ENCODE peak calls at places on chromosomes 11 and 22, in ten cellular contexts. X is upper lobe of left lung, F is spleen, R is transverse colon, G is tibial nerve, W is HCT116, P is right lobe of liver, C is adrenal gland, E is body of pancreas, N is vagina. M is an unnamed sample.

GRCh38 chr11:6637871-6638270 is 17.7 kb downstream of the DCHS1 start:
- DNase-seq in X (no peak), F (no peak), R (no peak), G (no peak), W (no peak), P (peak; percentile 81), C (peak; percentile 22), E (peak; percentile 47), N (no peak), M (no peak)

GRCh38 chr11:64165842-64166635 is at the start of gene MACROD1:
- DNase-seq in X (peak; percentile 97), F (peak; percentile 93), R (peak; percentile 94), G (peak; percentile 71), W (peak; percentile 71), P (peak; percentile 96), C (peak; percentile 92), E (peak; percentile 94), N (no peak), M (peak; percentile 83)

GRCh38 chr11:134410766-134411165 is 1.3 kb downstream of the B3GAT1 start:
- DNase-seq in X (no peak), F (no peak), R (no peak), G (no peak), W (no peak), P (no peak), C (no peak), E (no peak), N (no peak), M (no peak)

GRCh38 chr11:31808721-31809542 is 2.2 kb downstream of the PAX6 start:
- DNase-seq in X (peak; percentile 21), F (no peak), R (no peak), G (no peak), W (no peak), P (no peak), C (no peak), E (no peak), N (peak; percentile 54), M (no peak)

GRCh38 chr11:129643031-129643721 is 172.5 kb upstream of the TMEM45B start:
- DNase-seq in X (no peak), F (no peak), R (no peak), G (no peak), W (no peak), P (no peak), C (no peak), E (no peak), N (no peak), M (no peak)

GRCh38 chr22:28792491-28793383 is 7.6 kb downstream of the XBP1 start:
- DNase-seq in X (no peak), F (peak; percentile 49), R (no peak), G (no peak), W (no peak), P (no peak), C (no peak), E (peak; percentile 56), N (no peak), M (no peak)

GRCh38 chr11:29217901-29218300 is 798.9 kb downstream of the KCNA4 start:
- DNase-seq in X (no peak), F (no peak), R (no peak), G (no peak), W (no peak), P (no peak), C (no peak), E (no peak), N (no peak), M (no peak)

GRCh38 chr22:23219787-23220484 is 39.6 kb downstream of the BCR start:
- DNase-seq in X (no peak), F (peak; percentile 89), R (peak; percentile 35), G (no peak), W (no peak), P (no peak), C (peak; percentile 85), E (no peak), N (no peak), M (no peak)

GRCh38 chr11:123438191-123438627 is 8.1 kb downstream of the GRAMD1B start:
- DNase-seq in X (no peak), F (no peak), R (no peak), G (no peak), W (no peak), P (no peak), C (no peak), E (no peak), N (no peak), M (peak; percentile 31)

GRCh38 chr11:1546536-1547466 is 25.3 kb downstream of the DUSP8 start:
- DNase-seq in X (peak; percentile 93), F (no peak), R (peak; percentile 64), G (no peak), W (no peak), P (no peak), C (peak; percentile 54), E (peak; percentile 64), N (no peak), M (no peak)

GRCh38 chr11:134164490-134165370 is 59.0 kb downstream of the NCAPD3 start:
- DNase-seq in X (no peak), F (no peak), R (no peak), G (no peak), W (no peak), P (no peak), C (no peak), E (no peak), N (peak; percentile 77), M (no peak)

DNA sequence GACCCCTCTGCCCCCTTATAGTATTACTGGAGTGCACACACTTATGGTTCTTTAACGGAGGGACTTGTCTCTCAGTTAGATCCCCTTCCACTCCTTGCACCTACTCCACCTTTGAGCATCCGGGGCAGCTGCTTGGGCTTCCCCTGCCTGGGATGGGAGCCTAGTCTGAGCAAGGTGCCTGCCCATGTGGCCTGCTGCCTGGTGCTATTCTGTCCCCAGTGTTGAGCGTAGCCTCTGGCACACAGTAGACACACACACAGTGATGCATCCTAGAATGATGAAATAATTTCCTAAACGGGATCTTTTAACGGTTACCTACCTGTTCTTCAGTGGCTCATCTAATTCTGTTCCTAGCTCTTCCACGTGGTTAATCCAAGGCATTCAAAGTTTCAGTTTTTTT is 22.4 kb downstream of the PPFIA1 start:
- DNase-seq in X (no peak), F (no peak), R (no peak), G (no peak), W (no peak), P (peak; percentile 66), C (no peak), E (no peak), N (no peak), M (no peak)
- H3K4me3 ChIP-seq in X (no peak overlapping the region), F (no peak overlapping the region), R (no peak overlapping the region), G (no peak overlapping the region), W (no peak overlapping the region), P (no peak overlapping the region), C (no peak overlapping the region), E (no peak overlapping the region), N (no peak overlapping the region), M (no peak overlapping the region)

GRCh38 chr11:59173080-59173963 is 1.4 kb downstream of the DTX4 start:
- DNase-seq in X (peak; percentile 84), F (peak; percentile 86), R (peak; percentile 41), G (no peak), W (no peak), P (peak; percentile 68), C (peak; percentile 9), E (peak; percentile 37), N (no peak), M (peak; percentile 90)

GRCh38 chr11:59172345-59173079 is 580 bp downstream of the DTX4 start:
- DNase-seq in X (peak; percentile 88), F (peak; percentile 88), R (peak; percentile 52), G (no peak), W (no peak), P (peak; percentile 69), C (no peak), E (peak; percentile 22), N (no peak), M (no peak)

GRCh38 chr11:59174664-59175033 is 2.7 kb downstream of the DTX4 start:
- DNase-seq in X (no peak), F (no peak), R (peak; percentile 70), G (no peak), W (no peak), P (peak; percentile 57), C (no peak), E (no peak), N (no peak), M (no peak)

GRCh38 chr11:59173964-59174663 is 2.2 kb downstream of the DTX4 start:
- DNase-seq in X (no peak), F (no peak), R (peak; percentile 88), G (no peak), W (no peak), P (peak; percentile 88), C (no peak), E (peak; percentile 73), N (no peak), M (no peak)

GRCh38 chr11:59171508-59172322 is at the start of gene DTX4:
- DNase-seq in X (peak; percentile 95), F (peak; percentile 98), R (peak; percentile 95), G (peak; percentile 96), W (peak; percentile 84), P (peak; percentile 95), C (peak; percentile 97), E (peak; percentile 95), N (peak; percentile 95), M (peak; percentile 91)
- TF ChIP-seq POLR2A in X (peak; percentile 47), F (no peak), R (peak; percentile 59), G (no peak), W (no peak), P (peak; percentile 65), C (no peak), E (peak; percentile 12), N (peak; percentile 7), M (no peak)

GRCh38 chr11:35619030-35619753 is 932 bp downstream of the FJX1 start:
- DNase-seq in X (peak; percentile 89), F (peak; percentile 74), R (peak; percentile 8), G (no peak), W (no peak), P (peak; percentile 63), C (peak; percentile 43), E (peak; percentile 47), N (no peak), M (peak; percentile 87)
- TF ChIP-seq CTCF in X (no peak), F (no peak), R (no peak), G (no peak), W (no peak), P (no peak), C (no peak), E (no peak), N (no peak), M (no peak)

GRCh38 chr11:46347637-46348311 is 511 bp downstream of the DGKZ start:
- DNase-seq in X (no peak), F (peak; percentile 94), R (peak; percentile 34), G (no peak), W (no peak), P (peak; percentile 70), C (peak; percentile 30), E (peak; percentile 45), N (no peak), M (no peak)

GRCh38 chr11:46348986-46349401 is 1.7 kb downstream of the DGKZ start:
- DNase-seq in X (no peak), F (peak; percentile 89), R (peak; percentile 46), G (no peak), W (no peak), P (no peak), C (no peak), E (no peak), N (no peak), M (no peak)

GRCh38 chr11:46350695-46351094 is 3.4 kb downstream of the DGKZ start:
- DNase-seq in X (no peak), F (no peak), R (no peak), G (no peak), W (no peak), P (no peak), C (no peak), E (no peak), N (no peak), M (no peak)

GRCh38 chr11:46346886-46347636 is at the start of gene DGKZ:
- DNase-seq in X (peak; percentile 98), F (peak; percentile 99), R (peak; percentile 90), G (peak; percentile 71), W (peak; percentile 35), P (peak; percentile 90), C (peak; percentile 88), E (peak; percentile 91), N (no peak), M (peak; percentile 79)

GRCh38 chr11:46348566-46348981 is 1.3 kb downstream of the DGKZ start:
- DNase-seq in X (no peak), F (no peak), R (peak; percentile 39), G (no peak), W (no peak), P (no peak), C (peak; percentile 22), E (peak; percentile 61), N (no peak), M (no peak)
- H3K4me3 ChIP-seq in X (peak overlapping the region; percentile 61), F (peak overlapping the region; percentile 77), R (peak overlapping the region; percentile 86), G (no peak overlapping the region), W (peak overlapping the region; percentile 97), P (peak overlapping the region; percentile 82), C (no peak overlapping the region), E (peak overlapping the region; percentile 52), N (peak overlapping the region; percentile 92), M (no peak overlapping the region)

M was measured in lower leg skin.